ENCODE peak calls at places on chromosomes 1 and 21, in four cellular contexts. I, W, Z and E are unnamed samples.

GRCh38 chr1:118335372-118335771 is 150.3 kb upstream of the SPAG17 start:
- DNase-seq in I (no peak), W (no peak), Z (peak; percentile 68), E (no peak)

GRCh38 chr1:82110366-82111254 is 309.9 kb downstream of the ADGRL2 start:
- DNase-seq in I (no peak), W (no peak), Z (no peak), E (no peak)

GRCh38 chr21:36917487-36918158 is 48.8 kb downstream of the HLCS start:
- DNase-seq in I (peak; percentile 55), W (no peak), Z (no peak), E (peak; percentile 63)

GRCh38 chr1:55320891-55321290 is 105.7 kb upstream of the USP24 start:
- DNase-seq in I (no peak), W (no peak), Z (no peak), E (no peak)

GRCh38 chr1:101302831-101303511 is 66.2 kb downstream of the S1PR1 start:
- DNase-seq in I (no peak), W (no peak), Z (no peak), E (no peak)

GRCh38 chr1:91281782-91282181 is 122.9 kb downstream of the HFM1 start:
- DNase-seq in I (no peak), W (no peak), Z (no peak), E (no peak)

GRCh38 chr1:17158961-17159360 is 39.7 kb upstream of the PADI2 start:
- DNase-seq in I (no peak), W (no peak), Z (no peak), E (no peak)

GRCh38 chr1:241074507-241074906 is 282.5 kb downstream of the RGS7 start:
- DNase-seq in I (no peak), W (no peak), Z (no peak), E (no peak)

GRCh38 chr1:161274874-161275273 is 16.3 kb downstream of the PCP4L1 start:
- DNase-seq in I (no peak), W (no peak), Z (no peak), E (no peak)

GRCh38 chr1:224594360-224594759 is 21.8 kb upstream of the CNIH3 start:
- DNase-seq in I (no peak), W (no peak), Z (no peak), E (no peak)

GRCh38 chr1:232873412-232873811 is 68.2 kb downstream of the MAP10 start:
- DNase-seq in I (no peak), W (no peak), Z (no peak), E (no peak)

GRCh38 chr21:27339902-27340301 is 373.0 kb upstream of the ADAMTS5 start:
- DNase-seq in I (no peak), W (no peak), Z (no peak), E (no peak)

GRCh38 chr1:118075116-118075515 is 109.9 kb downstream of the SPAG17 start:
- DNase-seq in I (no peak), W (no peak), Z (no peak), E (no peak)

GRCh38 chr1:38964140-38964548 is 22.5 kb upstream of the RHBDL2 start:
- DNase-seq in I (peak; percentile 38), W (peak; percentile 24), Z (no peak), E (peak; percentile 27)

GRCh38 chr1:35475356-35475755 is 81.8 kb downstream of the KIAA0319L start:
- DNase-seq in I (no peak), W (no peak), Z (no peak), E (no peak)

GRCh38 chr1:223712856-223713494 is 636 bp downstream of the CAPN2 start:
- DNase-seq in I (no peak), W (peak; percentile 82), Z (no peak), E (peak; percentile 58)

GRCh38 chr1:221886311-221887090 is 144.6 kb upstream of the DUSP10 start:
- DNase-seq in I (no peak), W (no peak), Z (no peak), E (no peak)

GRCh38 chr1:236400061-236400638 is 6.1 kb downstream of the EDARADD start:
- DNase-seq in I (peak; percentile 76), W (no peak), Z (no peak), E (no peak)

GRCh38 chr21:46322351-46323226 is 1.1 kb downstream of the C21orf58 start:
- DNase-seq in I (no peak), W (no peak), Z (no peak), E (peak; percentile 21)

GRCh38 chr21:37866027-37866426 is 50.2 kb downstream of the KCNJ6 start:
- DNase-seq in I (no peak), W (no peak), Z (no peak), E (no peak)

GRCh38 chr1:27650146-27650526 is 15.2 kb upstream of the FGR start:
- DNase-seq in I (no peak), W (no peak), Z (no peak), E (no peak)

GRCh38 chr1:226862900-226863299 is 7.5 kb upstream of the PSEN2 start:
- DNase-seq in I (no peak), W (no peak), Z (no peak), E (no peak)

DNA sequence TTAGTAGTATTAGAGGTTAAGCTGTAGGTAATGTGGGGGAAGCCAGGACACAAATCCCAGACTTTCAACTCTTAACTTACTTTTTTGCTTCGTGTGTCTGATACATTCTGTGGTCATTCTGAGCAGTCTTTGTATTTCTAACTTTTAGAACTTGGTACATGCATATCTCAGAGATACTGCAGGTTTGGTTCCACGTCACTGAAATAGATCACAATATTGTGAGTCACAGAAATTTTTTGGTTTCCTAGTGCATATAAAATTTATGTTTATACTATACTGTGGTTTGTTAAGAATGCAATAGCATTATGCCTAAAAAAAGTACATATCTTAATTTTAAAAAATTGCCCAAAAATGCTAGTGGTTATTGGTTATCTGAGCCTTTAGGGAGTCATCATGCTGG is 3.2 kb downstream of the URB2 start:
- DNase-seq in I (no peak), W (no peak), Z (no peak), E (no peak)
- TF ChIP-seq FOXM1 in I (no peak), W (no peak), Z (no peak), E (no peak)

GRCh38 chr21:32096411-32096810 is 182.4 kb downstream of the MIS18A start:
- DNase-seq in I (peak; percentile 13), W (peak; percentile 52), Z (no peak), E (peak; percentile 69)
- TF ChIP-seq BHLHE40 in I (no peak), W (no peak), Z (no peak), E (no peak)

GRCh38 chr1:63843884-63844283 is 70.1 kb downstream of the ROR1 start:
- DNase-seq in I (no peak), W (no peak), Z (no peak), E (no peak)
- TF ChIP-seq FOXK2 in I (no peak), W (no peak), Z (no peak), E (no peak)

DNA sequence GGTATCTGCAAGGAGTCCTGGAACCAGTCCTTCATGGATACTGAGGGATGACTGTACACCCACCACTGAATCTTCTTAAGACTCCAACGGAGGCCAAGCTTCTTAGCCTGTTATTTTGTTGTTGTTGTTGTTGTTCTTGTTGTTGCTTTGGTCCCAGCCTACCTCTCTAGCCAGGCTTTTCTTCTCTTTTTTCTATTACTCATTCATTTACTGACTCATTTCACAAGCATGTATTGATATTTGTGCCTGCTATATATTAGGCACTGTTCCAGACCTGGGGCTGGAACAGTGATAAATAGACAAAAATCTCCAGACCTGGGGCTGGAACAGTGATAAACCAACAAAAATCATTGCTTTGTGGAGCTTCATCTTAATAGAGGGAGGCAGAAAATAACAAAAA is 20.4 kb downstream of the CENPF start:
- DNase-seq in I (no peak), W (no peak), Z (no peak), E (no peak)
- TF ChIP-seq FOXM1 in I (no peak), W (no peak), Z (no peak), E (no peak)

GRCh38 chr1:53732912-53733317 is 6.0 kb downstream of the GLIS1 start:
- DNase-seq in I (no peak), W (no peak), Z (no peak), E (no peak)
- TF ChIP-seq BHLHE40 in I (no peak), W (no peak), Z (no peak), E (no peak)